ENCODE peak calls at places on chromosome 7, in seven cellular contexts. O is GM23338, Y is GM12878, T is K562, R is HepG2, Z is upper lobe of left lung, J is HCT116. W is an unnamed sample.

GRCh38 chr7:27814054-27814453 is 74.1 kb downstream of the TAX1BP1 start:
- ATAC-seq in O (no peak), Y (no peak), T (no peak), R (no peak), Z (no peak), J (no peak), W (no peak)

GRCh38 chr7:4191046-4191445 is 491.0 kb upstream of the FOXK1 start:
- ATAC-seq in O (peak), Y (no peak), T (no peak), R (no peak), Z (peak), J (no peak), W (no peak)

GRCh38 chr7:117216436-117217069 is 106.3 kb downstream of the WNT2 start:
- ATAC-seq in O (no peak), Y (peak), T (peak), R (no peak), Z (no peak), J (no peak), W (no peak)

GRCh38 chr7:156829669-156830336 is 63.2 kb downstream of the LMBR1 start:
- ATAC-seq in O (no peak), Y (peak), T (no peak), R (no peak), Z (no peak), J (no peak), W (no peak)

GRCh38 chr7:116382375-116382774 is 117.2 kb upstream of the CAV2 start:
- ATAC-seq in O (no peak), Y (no peak), T (no peak), R (no peak), Z (no peak), J (no peak), W (no peak)

GRCh38 chr7:4190021-4190981 is 491.8 kb upstream of the FOXK1 start:
- ATAC-seq in O (peak), Y (no peak), T (no peak), R (no peak), Z (peak), J (no peak), W (no peak)

GRCh38 chr7:135775230-135775629 is 26.6 kb upstream of the FAM180A start:
- ATAC-seq in O (no peak), Y (no peak), T (no peak), R (no peak), Z (no peak), J (no peak), W (peak)

GRCh38 chr7:108351715-108352114 is 104.5 kb downstream of the NRCAM start:
- ATAC-seq in O (no peak), Y (no peak), T (no peak), R (peak), Z (no peak), J (no peak), W (no peak)

GRCh38 chr7:139829654-139830130 is 628 bp downstream of the TBXAS1 start:
- ATAC-seq in O (no peak), Y (peak), T (no peak), R (no peak), Z (peak), J (no peak), W (no peak)

GRCh38 chr7:41134242-41134872 is 568.5 kb downstream of the INHBA start:
- ATAC-seq in O (no peak), Y (peak), T (no peak), R (no peak), Z (no peak), J (no peak), W (no peak)

GRCh38 chr7:110994028-110994967 is 96.6 kb upstream of the LRRN3 start:
- ATAC-seq in O (no peak), Y (no peak), T (peak), R (no peak), Z (no peak), J (no peak), W (no peak)

GRCh38 chr7:100874300-100874576 is 665 bp upstream of the SRRT start:
- ATAC-seq in O (peak), Y (peak), T (peak), R (no peak), Z (no peak), J (peak), W (no peak)

GRCh38 chr7:142637240-142637639 is 112.0 kb upstream of the PRSS1 start:
- ATAC-seq in O (no peak), Y (no peak), T (no peak), R (no peak), Z (no peak), J (no peak), W (no peak)

GRCh38 chr7:40232242-40232929 is 97.6 kb downstream of the SUGCT start:
- ATAC-seq in O (no peak), Y (peak), T (peak), R (peak), Z (no peak), J (peak), W (no peak)

GRCh38 chr7:70459546-70459945 is 672.4 kb upstream of the GALNT17 start:
- ATAC-seq in O (no peak), Y (no peak), T (no peak), R (no peak), Z (no peak), J (no peak), W (no peak)

GRCh38 chr7:159157714-159158113 is 13.0 kb upstream of the VIPR2 start:
- ATAC-seq in O (no peak), Y (no peak), T (no peak), R (no peak), Z (no peak), J (no peak), W (no peak)

GRCh38 chr7:116172353-116172752 is 38.0 kb upstream of the TES start:
- ATAC-seq in O (no peak), Y (no peak), T (no peak), R (no peak), Z (no peak), J (no peak), W (no peak)

GRCh38 chr7:98934267-98934666 is 55.9 kb downstream of the TRRAP start:
- ATAC-seq in O (no peak), Y (no peak), T (no peak), R (no peak), Z (no peak), J (no peak), W (no peak)

GRCh38 chr7:98930464-98930863 is 52.1 kb downstream of the TRRAP start:
- ATAC-seq in O (no peak), Y (peak), T (no peak), R (no peak), Z (no peak), J (no peak), W (no peak)

GRCh38 chr7:98933321-98933720 is 55.0 kb downstream of the TRRAP start:
- ATAC-seq in O (no peak), Y (no peak), T (no peak), R (no peak), Z (no peak), J (no peak), W (no peak)

GRCh38 chr7:98927125-98927524 is 48.8 kb downstream of the TRRAP start:
- ATAC-seq in O (no peak), Y (no peak), T (no peak), R (no peak), Z (no peak), J (no peak), W (no peak)

GRCh38 chr7:98930921-98931320 is 52.6 kb downstream of the TRRAP start:
- ATAC-seq in O (no peak), Y (peak), T (no peak), R (no peak), Z (no peak), J (no peak), W (no peak)
- TF ChIP-seq POLR2AphosphoS5 in O (no peak), Y (no peak), T (no peak), R (no peak), Z (no peak), J (no peak), W (no peak)

DNA sequence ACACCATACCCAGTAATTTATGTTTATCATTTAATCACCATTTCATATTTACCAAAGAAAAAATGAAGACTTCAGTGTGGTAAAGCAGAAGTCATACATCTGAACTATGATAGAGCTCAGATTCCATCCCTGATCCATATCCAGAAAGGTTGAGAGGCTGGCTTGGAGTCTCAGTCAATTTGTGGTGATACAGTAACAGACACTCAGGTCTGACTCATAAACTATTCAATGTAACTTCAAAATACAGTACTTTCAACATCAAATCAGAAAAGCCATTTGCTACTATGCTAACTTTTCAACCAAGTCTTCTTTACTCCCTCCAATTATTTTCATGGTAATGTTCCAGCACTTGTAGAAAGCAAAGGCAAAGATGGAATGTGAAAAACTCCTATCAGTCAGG is 190.4 kb downstream of the HDAC9 start:
- ATAC-seq in O (no peak), Y (no peak), T (no peak), R (no peak), Z (no peak), J (no peak), W (no peak)
- TF ChIP-seq POLR2AphosphoS5 in O (no peak), Y (no peak), T (no peak), R (no peak), Z (no peak), J (no peak), W (no peak)

DNA sequence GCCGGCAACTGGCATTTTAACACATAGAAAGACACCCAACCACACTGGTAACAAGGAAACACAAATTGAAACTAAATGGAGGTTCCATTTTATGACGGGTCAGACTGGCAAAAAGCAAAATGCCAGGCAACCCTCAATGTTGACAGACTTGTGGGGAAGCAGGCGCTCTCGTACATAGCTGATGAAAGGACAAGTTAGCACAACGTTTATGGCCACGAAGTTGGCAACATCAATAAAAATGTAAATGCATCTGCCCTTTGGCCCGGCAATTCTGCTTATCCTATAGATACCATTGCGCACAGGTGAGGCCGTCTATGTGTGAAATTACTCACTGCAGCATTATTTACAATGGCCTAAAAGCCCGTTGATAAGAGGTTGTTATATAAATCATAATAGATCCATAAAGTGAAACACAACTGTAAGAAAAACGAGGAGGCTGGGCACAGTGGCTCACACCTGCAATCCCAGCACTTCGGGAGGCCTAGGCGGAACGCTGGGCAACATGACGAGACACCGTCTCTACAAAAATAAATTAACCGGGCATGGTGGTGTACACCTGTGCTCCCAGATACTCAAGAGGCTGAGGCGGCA is 39.8 kb downstream of the FOXL3 start:
- ATAC-seq in O (no peak), Y (no peak), T (no peak), R (no peak), Z (no peak), J (no peak), W (no peak)
- TF ChIP-seq POLR2AphosphoS5 in O (no peak), Y (no peak), T (no peak), R (no peak), Z (no peak), J (no peak), W (no peak)

GRCh38 chr7:44801890-44802289 is 5.4 kb downstream of the PPIA start:
- ATAC-seq in O (no peak), Y (no peak), T (no peak), R (no peak), Z (no peak), J (no peak), W (no peak)
- TF ChIP-seq POLR2AphosphoS5 in O (no peak), Y (no peak), T (no peak), R (peak), Z (no peak), J (no peak), W (no peak)

GRCh38 chr7:131011976-131012375 is 278.0 kb upstream of the KLF14 start:
- ATAC-seq in O (no peak), Y (no peak), T (no peak), R (no peak), Z (peak), J (no peak), W (peak)
- TF ChIP-seq POLR2AphosphoS5 in O (no peak), Y (no peak), T (no peak), R (no peak), Z (no peak), J (no peak), W (peak)